ENCODE peak calls at places on chromosomes 5 and 9, in seven cellular contexts. One of them, this sample, is unnamed.

GRCh38 chr5:39605145-39605544 is 180.4 kb upstream of the DAB2 start:
- DNase-seq in dermis blood vessel endothelial cell: no peak
- DNase-seq in HT1080: no peak
- DNase-seq in central memory CD4-positive, alpha-beta T cell: no peak
- DNase-seq in stimulated activated CD8-positive, alpha-beta memory T cell treated with anti-CD3 and anti-CD28 coated beads, Interleukin-7, amount 100 ng/mL, for 24 hours: no peak
- DNase-seq in SW480: no peak
- DNase-seq in body of pancreas: no peak
- DNase-seq in this sample: no peak

GRCh38 chr9:93256878-93257807 is 73.2 kb downstream of the WNK2 start:
- DNase-seq in HT1080: no peak
- DNase-seq in central memory CD4-positive, alpha-beta T cell: no peak
- DNase-seq in SW480: no peak
- DNase-seq in stimulated activated CD8-positive, alpha-beta memory T cell treated with anti-CD3 and anti-CD28 coated beads, Interleukin-7, amount 100 ng/mL, for 24 hours: no peak
- DNase-seq in dermis blood vessel endothelial cell: no peak
- DNase-seq in body of pancreas: peak
- DNase-seq in this sample: peak

GRCh38 chr9:137437691-137438590 is 3.2 kb downstream of the ENTPD8 start:
- DNase-seq in SW480: peak
- DNase-seq in central memory CD4-positive, alpha-beta T cell: no peak
- DNase-seq in stimulated activated CD8-positive, alpha-beta memory T cell treated with anti-CD3 and anti-CD28 coated beads, Interleukin-7, amount 100 ng/mL, for 24 hours: no peak
- DNase-seq in HT1080: no peak
- DNase-seq in body of pancreas: no peak
- DNase-seq in dermis blood vessel endothelial cell: no peak
- DNase-seq in this sample: no peak

GRCh38 chr9:5357431-5358105 is 17.9 kb upstream of the RLN1 start:
- DNase-seq in body of pancreas: no peak
- DNase-seq in central memory CD4-positive, alpha-beta T cell: no peak
- DNase-seq in stimulated activated CD8-positive, alpha-beta memory T cell treated with anti-CD3 and anti-CD28 coated beads, Interleukin-7, amount 100 ng/mL, for 24 hours: no peak
- DNase-seq in HT1080: no peak
- DNase-seq in SW480: no peak
- DNase-seq in dermis blood vessel endothelial cell: no peak
- DNase-seq in this sample: no peak

GRCh38 chr5:78569441-78569840 is 79.1 kb downstream of the LHFPL2 start:
- DNase-seq in SW480: no peak
- DNase-seq in central memory CD4-positive, alpha-beta T cell: no peak
- DNase-seq in dermis blood vessel endothelial cell: peak
- DNase-seq in stimulated activated CD8-positive, alpha-beta memory T cell treated with anti-CD3 and anti-CD28 coated beads, Interleukin-7, amount 100 ng/mL, for 24 hours: no peak
- DNase-seq in body of pancreas: peak
- DNase-seq in HT1080: peak
- DNase-seq in this sample: no peak

GRCh38 chr9:133089271-133089671 is 27.5 kb downstream of the CEL start:
- DNase-seq in dermis blood vessel endothelial cell: no peak
- DNase-seq in SW480: peak
- DNase-seq in stimulated activated CD8-positive, alpha-beta memory T cell treated with anti-CD3 and anti-CD28 coated beads, Interleukin-7, amount 100 ng/mL, for 24 hours: no peak
- DNase-seq in HT1080: no peak
- DNase-seq in body of pancreas: peak
- DNase-seq in central memory CD4-positive, alpha-beta T cell: no peak
- DNase-seq in this sample: no peak

GRCh38 chr9:14314424-14314928 is 535 bp upstream of the NFIB start:
- DNase-seq in dermis blood vessel endothelial cell: peak
- DNase-seq in central memory CD4-positive, alpha-beta T cell: no peak
- DNase-seq in body of pancreas: peak
- DNase-seq in SW480: peak
- DNase-seq in stimulated activated CD8-positive, alpha-beta memory T cell treated with anti-CD3 and anti-CD28 coated beads, Interleukin-7, amount 100 ng/mL, for 24 hours: no peak
- DNase-seq in HT1080: peak
- DNase-seq in this sample: peak

GRCh38 chr9:115997923-115998322 is 155.7 kb upstream of the PAPPA start:
- DNase-seq in central memory CD4-positive, alpha-beta T cell: no peak
- DNase-seq in HT1080: peak
- DNase-seq in SW480: no peak
- DNase-seq in stimulated activated CD8-positive, alpha-beta memory T cell treated with anti-CD3 and anti-CD28 coated beads, Interleukin-7, amount 100 ng/mL, for 24 hours: no peak
- DNase-seq in body of pancreas: no peak
- DNase-seq in dermis blood vessel endothelial cell: no peak
- DNase-seq in this sample: no peak

GRCh38 chr9:136694163-136694864 is 7.1 kb upstream of the AGPAT2 start:
- DNase-seq in body of pancreas: peak
- DNase-seq in dermis blood vessel endothelial cell: peak
- DNase-seq in central memory CD4-positive, alpha-beta T cell: no peak
- DNase-seq in SW480: peak
- DNase-seq in stimulated activated CD8-positive, alpha-beta memory T cell treated with anti-CD3 and anti-CD28 coated beads, Interleukin-7, amount 100 ng/mL, for 24 hours: no peak
- DNase-seq in HT1080: no peak
- DNase-seq in this sample: peak

GRCh38 chr5:114857951-114858401 is 311.7 kb downstream of the TRIM36 start:
- DNase-seq in HT1080: peak
- DNase-seq in central memory CD4-positive, alpha-beta T cell: no peak
- DNase-seq in dermis blood vessel endothelial cell: no peak
- DNase-seq in body of pancreas: no peak
- DNase-seq in SW480: peak
- DNase-seq in stimulated activated CD8-positive, alpha-beta memory T cell treated with anti-CD3 and anti-CD28 coated beads, Interleukin-7, amount 100 ng/mL, for 24 hours: no peak
- DNase-seq in this sample: no peak

GRCh38 chr5:132396589-132397001 is 27.1 kb downstream of the SLC22A5 start:
- DNase-seq in HT1080: no peak
- DNase-seq in body of pancreas: no peak
- DNase-seq in SW480: peak
- DNase-seq in stimulated activated CD8-positive, alpha-beta memory T cell treated with anti-CD3 and anti-CD28 coated beads, Interleukin-7, amount 100 ng/mL, for 24 hours: no peak
- DNase-seq in central memory CD4-positive, alpha-beta T cell: no peak
- DNase-seq in dermis blood vessel endothelial cell: no peak
- DNase-seq in this sample: no peak

GRCh38 chr9:98302938-98303337 is 47.5 kb upstream of the TBC1D2 start:
- DNase-seq in SW480: no peak
- DNase-seq in body of pancreas: no peak
- DNase-seq in HT1080: no peak
- DNase-seq in stimulated activated CD8-positive, alpha-beta memory T cell treated with anti-CD3 and anti-CD28 coated beads, Interleukin-7, amount 100 ng/mL, for 24 hours: no peak
- DNase-seq in dermis blood vessel endothelial cell: no peak
- DNase-seq in central memory CD4-positive, alpha-beta T cell: no peak
- DNase-seq in this sample: no peak

GRCh38 chr5:24391816-24392215 is 253.0 kb downstream of the CDH10 start:
- DNase-seq in HT1080: no peak
- DNase-seq in stimulated activated CD8-positive, alpha-beta memory T cell treated with anti-CD3 and anti-CD28 coated beads, Interleukin-7, amount 100 ng/mL, for 24 hours: no peak
- DNase-seq in dermis blood vessel endothelial cell: no peak
- DNase-seq in SW480: no peak
- DNase-seq in central memory CD4-positive, alpha-beta T cell: no peak
- DNase-seq in body of pancreas: no peak
- DNase-seq in this sample: no peak

GRCh38 chr5:9653811-9654210 is 23.7 kb upstream of the TAS2R1 start:
- DNase-seq in SW480: peak
- DNase-seq in central memory CD4-positive, alpha-beta T cell: no peak
- DNase-seq in stimulated activated CD8-positive, alpha-beta memory T cell treated with anti-CD3 and anti-CD28 coated beads, Interleukin-7, amount 100 ng/mL, for 24 hours: no peak
- DNase-seq in dermis blood vessel endothelial cell: no peak
- DNase-seq in HT1080: peak
- DNase-seq in body of pancreas: peak
- DNase-seq in this sample: no peak

GRCh38 chr9:134390537-134390936 is 64.3 kb downstream of the RXRA start:
- DNase-seq in central memory CD4-positive, alpha-beta T cell: peak
- DNase-seq in dermis blood vessel endothelial cell: no peak
- DNase-seq in SW480: no peak
- DNase-seq in HT1080: no peak
- DNase-seq in stimulated activated CD8-positive, alpha-beta memory T cell treated with anti-CD3 and anti-CD28 coated beads, Interleukin-7, amount 100 ng/mL, for 24 hours: peak
- DNase-seq in body of pancreas: no peak
- DNase-seq in this sample: no peak

GRCh38 chr5:110288766-110289165 is 437.7 kb downstream of the TMEM232 start:
- DNase-seq in dermis blood vessel endothelial cell: no peak
- DNase-seq in stimulated activated CD8-positive, alpha-beta memory T cell treated with anti-CD3 and anti-CD28 coated beads, Interleukin-7, amount 100 ng/mL, for 24 hours: no peak
- DNase-seq in central memory CD4-positive, alpha-beta T cell: no peak
- DNase-seq in SW480: no peak
- DNase-seq in body of pancreas: no peak
- DNase-seq in HT1080: peak
- DNase-seq in this sample: no peak

GRCh38 chr5:132915681-132916080 is 42.2 kb downstream of the LEAP2 start:
- DNase-seq in body of pancreas: no peak
- DNase-seq in stimulated activated CD8-positive, alpha-beta memory T cell treated with anti-CD3 and anti-CD28 coated beads, Interleukin-7, amount 100 ng/mL, for 24 hours: no peak
- DNase-seq in central memory CD4-positive, alpha-beta T cell: no peak
- DNase-seq in dermis blood vessel endothelial cell: peak
- DNase-seq in HT1080: peak
- DNase-seq in SW480: no peak
- DNase-seq in this sample: no peak

GRCh38 chr9:94581711-94582110 is 11.9 kb downstream of the FBP2 start:
- DNase-seq in central memory CD4-positive, alpha-beta T cell: no peak
- DNase-seq in body of pancreas: no peak
- DNase-seq in SW480: no peak
- DNase-seq in dermis blood vessel endothelial cell: no peak
- DNase-seq in stimulated activated CD8-positive, alpha-beta memory T cell treated with anti-CD3 and anti-CD28 coated beads, Interleukin-7, amount 100 ng/mL, for 24 hours: no peak
- DNase-seq in HT1080: peak
- DNase-seq in this sample: no peak